ENCODE peak calls at places on chromosome 4, in seven cellular contexts. One of them, this sample, is unnamed.

GRCh38 chr4:147732516-147733193 is 767 bp downstream of the ARHGAP10 start:
- DNase-seq in A549: no peak
- DNase-seq in NCI-H1092 treated with DMSO at 0.1 percent for 48 hours: peak; percentile 28
- DNase-seq in body of pancreas: peak; percentile 64
- DNase-seq in activated T-helper 1 cell treated with anti-CD3 and anti-CD28 coated beads, Interleukin-2, amount 50 U/mL, for 16 hours: no peak
- DNase-seq in activated CD4-positive, alpha-beta T cell treated with anti-CD3 and anti-CD28 coated beads for 1 hour: no peak
- DNase-seq in cardiac fibroblast: peak; percentile 42
- DNase-seq in this sample: no peak

GRCh38 chr4:26525751-26526150 is 35.5 kb upstream of the CCKAR start:
- DNase-seq in A549: no peak
- DNase-seq in NCI-H1092 treated with DMSO at 0.1 percent for 48 hours: no peak
- DNase-seq in body of pancreas: no peak
- DNase-seq in activated T-helper 1 cell treated with anti-CD3 and anti-CD28 coated beads, Interleukin-2, amount 50 U/mL, for 16 hours: no peak
- DNase-seq in activated CD4-positive, alpha-beta T cell treated with anti-CD3 and anti-CD28 coated beads for 1 hour: no peak
- DNase-seq in cardiac fibroblast: peak; percentile 57
- DNase-seq in this sample: no peak

GRCh38 chr4:2592572-2592971 is 56.1 kb downstream of the FAM193A start:
- DNase-seq in A549: no peak
- DNase-seq in NCI-H1092 treated with DMSO at 0.1 percent for 48 hours: no peak
- DNase-seq in body of pancreas: no peak
- DNase-seq in activated T-helper 1 cell treated with anti-CD3 and anti-CD28 coated beads, Interleukin-2, amount 50 U/mL, for 16 hours: no peak
- DNase-seq in activated CD4-positive, alpha-beta T cell treated with anti-CD3 and anti-CD28 coated beads for 1 hour: no peak
- DNase-seq in cardiac fibroblast: no peak
- DNase-seq in this sample: no peak

GRCh38 chr4:53558061-53558801 is 33.1 kb downstream of the LNX1 start:
- DNase-seq in A549: no peak
- DNase-seq in NCI-H1092 treated with DMSO at 0.1 percent for 48 hours: no peak
- DNase-seq in body of pancreas: no peak
- DNase-seq in activated T-helper 1 cell treated with anti-CD3 and anti-CD28 coated beads, Interleukin-2, amount 50 U/mL, for 16 hours: no peak
- DNase-seq in activated CD4-positive, alpha-beta T cell treated with anti-CD3 and anti-CD28 coated beads for 1 hour: no peak
- DNase-seq in cardiac fibroblast: peak; percentile 86
- DNase-seq in this sample: no peak

GRCh38 chr4:74330295-74330750 is 22.1 kb downstream of the EPGN start:
- DNase-seq in A549: no peak
- DNase-seq in NCI-H1092 treated with DMSO at 0.1 percent for 48 hours: no peak
- DNase-seq in body of pancreas: no peak
- DNase-seq in activated T-helper 1 cell treated with anti-CD3 and anti-CD28 coated beads, Interleukin-2, amount 50 U/mL, for 16 hours: no peak
- DNase-seq in activated CD4-positive, alpha-beta T cell treated with anti-CD3 and anti-CD28 coated beads for 1 hour: no peak
- DNase-seq in cardiac fibroblast: peak; percentile 43
- DNase-seq in this sample: no peak

GRCh38 chr4:100519205-100519604 is 1.4 kb upstream of the EMCN start:
- DNase-seq in A549: no peak
- DNase-seq in NCI-H1092 treated with DMSO at 0.1 percent for 48 hours: no peak
- DNase-seq in body of pancreas: no peak
- DNase-seq in activated T-helper 1 cell treated with anti-CD3 and anti-CD28 coated beads, Interleukin-2, amount 50 U/mL, for 16 hours: no peak
- DNase-seq in activated CD4-positive, alpha-beta T cell treated with anti-CD3 and anti-CD28 coated beads for 1 hour: no peak
- DNase-seq in cardiac fibroblast: peak; percentile 18
- DNase-seq in this sample: no peak

GRCh38 chr4:106358899-106359298 is 9.7 kb downstream of the GIMD1 start:
- DNase-seq in A549: no peak
- DNase-seq in NCI-H1092 treated with DMSO at 0.1 percent for 48 hours: no peak
- DNase-seq in body of pancreas: no peak
- DNase-seq in activated T-helper 1 cell treated with anti-CD3 and anti-CD28 coated beads, Interleukin-2, amount 50 U/mL, for 16 hours: no peak
- DNase-seq in activated CD4-positive, alpha-beta T cell treated with anti-CD3 and anti-CD28 coated beads for 1 hour: no peak
- DNase-seq in cardiac fibroblast: peak; percentile 80
- DNase-seq in this sample: no peak

GRCh38 chr4:87502580-87503238 is 26.5 kb downstream of the SPARCL1 start:
- DNase-seq in A549: no peak
- DNase-seq in NCI-H1092 treated with DMSO at 0.1 percent for 48 hours: peak; percentile 83
- DNase-seq in body of pancreas: no peak
- DNase-seq in activated T-helper 1 cell treated with anti-CD3 and anti-CD28 coated beads, Interleukin-2, amount 50 U/mL, for 16 hours: no peak
- DNase-seq in activated CD4-positive, alpha-beta T cell treated with anti-CD3 and anti-CD28 coated beads for 1 hour: no peak
- DNase-seq in cardiac fibroblast: peak; percentile 42
- DNase-seq in this sample: no peak

GRCh38 chr4:184748251-184748652 is 14.4 kb upstream of the CENPU start:
- DNase-seq in A549: no peak
- DNase-seq in NCI-H1092 treated with DMSO at 0.1 percent for 48 hours: no peak
- DNase-seq in body of pancreas: peak; percentile 53
- DNase-seq in activated T-helper 1 cell treated with anti-CD3 and anti-CD28 coated beads, Interleukin-2, amount 50 U/mL, for 16 hours: no peak
- DNase-seq in activated CD4-positive, alpha-beta T cell treated with anti-CD3 and anti-CD28 coated beads for 1 hour: no peak
- DNase-seq in cardiac fibroblast: no peak
- DNase-seq in this sample: no peak

GRCh38 chr4:3642056-3642630 is 109.9 kb upstream of the LRPAP1 start:
- DNase-seq in A549: no peak
- DNase-seq in NCI-H1092 treated with DMSO at 0.1 percent for 48 hours: no peak
- DNase-seq in body of pancreas: no peak
- DNase-seq in activated T-helper 1 cell treated with anti-CD3 and anti-CD28 coated beads, Interleukin-2, amount 50 U/mL, for 16 hours: no peak
- DNase-seq in activated CD4-positive, alpha-beta T cell treated with anti-CD3 and anti-CD28 coated beads for 1 hour: no peak
- DNase-seq in cardiac fibroblast: no peak
- DNase-seq in this sample: no peak

GRCh38 chr4:41657561-41657960 is 91.0 kb downstream of the PHOX2B start:
- DNase-seq in A549: no peak
- DNase-seq in NCI-H1092 treated with DMSO at 0.1 percent for 48 hours: no peak
- DNase-seq in body of pancreas: no peak
- DNase-seq in activated T-helper 1 cell treated with anti-CD3 and anti-CD28 coated beads, Interleukin-2, amount 50 U/mL, for 16 hours: no peak
- DNase-seq in activated CD4-positive, alpha-beta T cell treated with anti-CD3 and anti-CD28 coated beads for 1 hour: no peak
- DNase-seq in cardiac fibroblast: no peak
- DNase-seq in this sample: no peak

GRCh38 chr4:120139392-120139791 is 72.7 kb upstream of the MAD2L1 start:
- DNase-seq in A549: no peak
- DNase-seq in NCI-H1092 treated with DMSO at 0.1 percent for 48 hours: no peak
- DNase-seq in body of pancreas: no peak
- DNase-seq in activated T-helper 1 cell treated with anti-CD3 and anti-CD28 coated beads, Interleukin-2, amount 50 U/mL, for 16 hours: no peak
- DNase-seq in activated CD4-positive, alpha-beta T cell treated with anti-CD3 and anti-CD28 coated beads for 1 hour: no peak
- DNase-seq in cardiac fibroblast: peak; percentile 13
- DNase-seq in this sample: no peak

This sample was measured in NCI-H187.